ENCODE peak calls at places on chromosomes 12 and 14, in five cellular contexts. J is DMS 273 treated with DMSO at 0.1 percent for 48 hours; Q is CD4-positive, alpha-beta T cell; X is iris pigment epithelial cell; D is SW 1271. A is an unnamed sample.

GRCh38 chr14:53946404-53947400 is 9.9 kb downstream of the BMP4 start:
- DNase-seq in X (no peak), D (no peak), Q (no peak), J (no peak), A (no peak)

GRCh38 chr14:68568907-68569545 is 223.8 kb downstream of the ZFP36L1 start:
- DNase-seq in J (no peak), D (no peak), Q (no peak), X (no peak), A (no peak)

GRCh38 chr12:49332891-49333371 is 4.1 kb downstream of the C1QL4 start:
- DNase-seq in Q (no peak), X (no peak), D (no peak), J (no peak), A (no peak)

GRCh38 chr12:55929306-55929791 is 1.6 kb upstream of the DGKA start:
- DNase-seq in Q (peak; percentile 74), J (no peak), X (no peak), D (no peak), A (no peak)

GRCh38 chr14:94638961-94639817 is 27.0 kb downstream of the SERPINA3 start:
- DNase-seq in D (no peak), X (no peak), J (no peak), Q (no peak), A (no peak)

GRCh38 chr14:76761198-76761848 is at the start of gene VASH1:
- DNase-seq in D (peak; percentile 66), Q (peak; percentile 34), X (peak; percentile 85), J (no peak), A (peak; percentile 58)

GRCh38 chr12:2959194-2959507 is at the start of gene TEAD4:
- DNase-seq in D (peak; percentile 72), Q (no peak), J (peak; percentile 15), X (peak; percentile 79), A (peak; percentile 54)

GRCh38 chr14:53412819-53413664 is 259.9 kb upstream of the DDHD1 start:
- DNase-seq in J (no peak), Q (no peak), D (peak; percentile 7), X (peak; percentile 25), A (no peak)

GRCh38 chr14:42869681-42870080 is 1263.0 kb downstream of the LRFN5 start:
- DNase-seq in D (no peak), X (peak; percentile 78), Q (no peak), J (no peak), A (no peak)

GRCh38 chr14:54782803-54783659 is 119.6 kb downstream of the GCH1 start:
- DNase-seq in D (no peak), J (no peak), Q (no peak), X (peak; percentile 19), A (no peak)

GRCh38 chr12:9751204-9752144 is 9.2 kb downstream of the CD69 start:
- DNase-seq in D (peak; percentile 65), X (peak; percentile 47), J (no peak), Q (peak; percentile 56), A (no peak)

GRCh38 chr12:20492251-20492728 is 124.0 kb downstream of the PDE3A start:
- DNase-seq in D (peak; percentile 62), X (peak; percentile 95), J (no peak), Q (no peak), A (peak; percentile 95)

GRCh38 chr12:52632656-52633055 is 14.3 kb upstream of the KRT73 start:
- DNase-seq in X (no peak), D (no peak), Q (no peak), J (no peak), A (no peak)

GRCh38 chr14:51458563-51458955 is 193.2 kb upstream of the FRMD6 start:
- DNase-seq in X (peak; percentile 90), J (no peak), D (peak; percentile 57), Q (no peak), A (peak; percentile 89)

GRCh38 chr12:60602601-60603000 is 1006.8 kb downstream of the SLC16A7 start:
- DNase-seq in X (no peak), D (no peak), Q (no peak), J (no peak), A (no peak)

GRCh38 chr12:31326689-31327659 is 1.0 kb upstream of the SINHCAF start:
- DNase-seq in Q (no peak), D (no peak), J (no peak), X (no peak), A (no peak)

GRCh38 chr12:111846016-111846415 is 4.0 kb downstream of the MAPKAPK5 start:
- DNase-seq in Q (no peak), J (no peak), D (no peak), X (no peak), A (no peak)

GRCh38 chr12:84727964-84728363 is 184.6 kb downstream of the SLC6A15 start:
- DNase-seq in J (no peak), D (no peak), Q (no peak), X (peak; percentile 42), A (peak; percentile 14)

GRCh38 chr14:76546426-76547221 is 170.7 kb downstream of the ESRRB start:
- DNase-seq in Q (no peak), D (peak; percentile 24), J (peak; percentile 42), X (peak; percentile 4), A (no peak)

GRCh38 chr14:81219821-81220487 is 805 bp downstream of the GTF2A1 start:
- DNase-seq in J (no peak), Q (peak; percentile 55), D (no peak), X (peak; percentile 26), A (peak; percentile 2)

GRCh38 chr12:12331244-12331771 is 18.7 kb downstream of the MANSC1 start:
- DNase-seq in J (no peak), D (no peak), X (no peak), Q (no peak), A (peak; percentile 24)

GRCh38 chr12:96981053-96981452 is 74.0 kb downstream of the NEDD1 start:
- DNase-seq in Q (no peak), X (peak; percentile 86), D (no peak), J (no peak), A (peak; percentile 92)

GRCh38 chr12:115261691-115262398 is 577.9 kb upstream of the TBX3 start:
- DNase-seq in D (no peak), X (peak; percentile 17), Q (no peak), J (no peak), A (no peak)

GRCh38 chr14:61355892-61356325 is 34.5 kb downstream of the PRKCH start:
- DNase-seq in J (no peak), D (peak; percentile 88), X (peak; percentile 52), Q (no peak), A (peak; percentile 69)

GRCh38 chr12:95633049-95633545 is 81.8 kb upstream of the USP44 start:
- DNase-seq in X (peak; percentile 84), Q (no peak), J (no peak), D (peak; percentile 72), A (peak; percentile 85)

GRCh38 chr12:132108211-132108832 is 35.8 kb downstream of the DDX51 start:
- DNase-seq in X (no peak), J (no peak), Q (no peak), D (no peak), A (no peak)

GRCh38 chr12:76387614-76388013 is 39.4 kb upstream of the BBS10 start:
- DNase-seq in X (no peak), J (no peak), D (no peak), Q (no peak), A (no peak)

GRCh38 chr12:12714276-12715001 is 2.7 kb upstream of the CDKN1B start:
- DNase-seq in X (peak; percentile 50), J (no peak), Q (peak; percentile 55), D (no peak), A (no peak)

GRCh38 chr12:50055831-50056628 is 1.4 kb upstream of the ASIC1 start:
- DNase-seq in D (peak; percentile 36), X (peak; percentile 52), J (no peak), Q (peak; percentile 40), A (no peak)

GRCh38 chr14:89618821-89619551 is 202.0 kb upstream of the FOXN3 start:
- DNase-seq in Q (peak; percentile 60), J (peak; percentile 23), D (no peak), X (peak; percentile 74), A (peak; percentile 41)

GRCh38 chr14:99517643-99518381 is 36.6 kb downstream of the CCNK start:
- DNase-seq in Q (no peak), D (no peak), X (no peak), J (no peak), A (no peak)

GRCh38 chr14:54686219-54686870 is 119.4 kb downstream of the SAMD4A start:
- DNase-seq in X (peak; percentile 83), Q (no peak), J (no peak), D (peak; percentile 52), A (peak; percentile 73)

GRCh38 chr12:80352476-80352875 is 91.6 kb upstream of the PTPRQ start:
- DNase-seq in Q (no peak), X (peak; percentile 36), D (no peak), J (no peak), A (peak; percentile 22)

GRCh38 chr12:19482036-19482435 is 42.7 kb downstream of the AEBP2 start:
- DNase-seq in X (peak; percentile 24), Q (no peak), J (no peak), D (no peak), A (no peak)

GRCh38 chr12:114215766-114216165 is 190.2 kb downstream of the TBX5 start:
- DNase-seq in Q (no peak), J (no peak), X (no peak), D (no peak), A (no peak)

GRCh38 chr14:30874120-30874998 is at the start of gene COCH:
- DNase-seq in D (no peak), Q (no peak), X (no peak), J (no peak), A (no peak)

GRCh38 chr12:110186059-110186458 is 61.9 kb downstream of the IFT81 start:
- DNase-seq in D (no peak), Q (no peak), J (no peak), X (no peak), A (no peak)